ENCODE peak calls at places on chromosome 3, in ten cellular contexts. V is fibroblast of lung; C is breast epithelium; Q is PC-3; F is transverse colon; J is CD4-positive, CD25-positive, alpha-beta regulatory T cell; A is A549; H is SJSA1; Z is SJCRH30; P is tibial artery. U is an unnamed sample.
A peak's percentile ranks its signal among the peaks of the same experiment; 100 is the strongest.

GRCh38 chr3:160755776-160756304 is at the start of gene PPM1L:
- DNase-seq in V (peak; percentile 56), C (peak; percentile 52), Q (peak; percentile 45), F (peak; percentile 68), J (peak; percentile 37), A (peak; percentile 15), H (peak; percentile 67), Z (peak; percentile 50), P (peak; percentile 77), U (peak; percentile 66)

GRCh38 chr3:76405196-76405595 is 619.8 kb upstream of the ZNF717 start:
- DNase-seq in V (peak; percentile 12), C (no peak), Q (peak; percentile 22), F (no peak), J (no peak), A (no peak), H (no peak), Z (no peak), P (no peak), U (no peak)

GRCh38 chr3:84960581-84960980 is 1.8 kb downstream of the CADM2 start:
- DNase-seq in V (no peak), C (no peak), Q (no peak), F (no peak), J (no peak), A (no peak), H (no peak), Z (peak; percentile 8), P (no peak), U (no peak)

GRCh38 chr3:119702530-119703527 is at the start of gene CFAP91:
- DNase-seq in V (peak; percentile 90), C (peak; percentile 96), Q (peak; percentile 94), F (peak; percentile 98), J (peak; percentile 81), A (peak; percentile 77), H (peak; percentile 39), Z (no peak), P (peak; percentile 98), U (peak; percentile 76)

GRCh38 chr3:108090701-108091497 is at the start of gene CD47:
- DNase-seq in V (peak; percentile 88), C (peak; percentile 93), Q (peak; percentile 92), F (peak; percentile 96), J (peak; percentile 94), A (peak; percentile 91), H (peak; percentile 81), Z (peak; percentile 89), P (peak; percentile 96), U (peak; percentile 98)

GRCh38 chr3:71753716-71754609 is at the start of gene GPR27:
- DNase-seq in V (peak; percentile 53), C (no peak), Q (no peak), F (no peak), J (no peak), A (peak; percentile 7), H (peak; percentile 9), Z (no peak), P (no peak), U (peak; percentile 45)

GRCh38 chr3:171980578-171981270 is 58.7 kb upstream of the FNDC3B start:
- DNase-seq in V (peak; percentile 60), C (no peak), Q (no peak), F (no peak), J (no peak), A (no peak), H (no peak), Z (no peak), P (no peak), U (no peak)

GRCh38 chr3:146912233-146913015 is 307.3 kb upstream of the PLSCR5 start:
- DNase-seq in V (peak; percentile 46), C (no peak), Q (no peak), F (no peak), J (no peak), A (no peak), H (no peak), Z (no peak), P (no peak), U (no peak)

GRCh38 chr3:157026091-157026490 is 133.9 kb downstream of the CCNL1 start:
- DNase-seq in V (no peak), C (no peak), Q (no peak), F (no peak), J (no peak), A (no peak), H (no peak), Z (no peak), P (no peak), U (no peak)

GRCh38 chr3:157029365-157029790 is 130.6 kb downstream of the CCNL1 start:
- DNase-seq in V (no peak), C (no peak), Q (no peak), F (no peak), J (no peak), A (no peak), H (no peak), Z (no peak), P (no peak), U (no peak)

GRCh38 chr3:157033001-157033400 is 126.9 kb downstream of the CCNL1 start:
- DNase-seq in V (no peak), C (no peak), Q (no peak), F (no peak), J (no peak), A (no peak), H (no peak), Z (no peak), P (no peak), U (no peak)

GRCh38 chr3:157027861-157028745 is 131.8 kb downstream of the CCNL1 start:
- DNase-seq in V (peak; percentile 77), C (no peak), Q (no peak), F (no peak), J (no peak), A (no peak), H (no peak), Z (no peak), P (no peak), U (no peak)

DNA sequence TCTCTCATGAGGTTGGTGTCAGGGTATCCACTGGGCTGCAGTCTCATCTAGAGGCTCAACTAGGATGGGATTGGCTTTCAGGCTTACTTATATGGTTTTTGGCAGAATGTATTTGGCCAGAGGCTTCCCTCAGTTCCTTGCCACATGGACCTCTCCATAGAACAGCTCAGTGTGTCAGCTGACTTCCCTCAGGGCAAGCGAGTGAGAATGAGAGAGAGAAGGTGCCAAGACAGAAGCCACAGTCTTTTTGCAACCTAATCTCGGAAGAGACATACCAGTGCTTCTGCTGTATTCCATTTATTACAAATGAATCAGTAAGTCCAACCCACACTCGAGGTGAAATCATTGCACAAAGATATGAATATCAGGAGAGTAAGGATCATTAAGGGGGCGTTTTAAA is 129.2 kb downstream of the CCNL1 start:
- DNase-seq in V (peak; percentile 29), C (no peak), Q (no peak), F (no peak), J (no peak), A (no peak), H (no peak), Z (no peak), P (no peak), U (no peak)
- H3K27ac ChIP-seq in V (no peak overlapping the region), C (no peak overlapping the region), Q (no peak overlapping the region), F (no peak overlapping the region), J (no peak overlapping the region), A (no peak overlapping the region), H (no peak overlapping the region), Z (no peak overlapping the region), P (no peak overlapping the region), U (no peak overlapping the region)

DNA sequence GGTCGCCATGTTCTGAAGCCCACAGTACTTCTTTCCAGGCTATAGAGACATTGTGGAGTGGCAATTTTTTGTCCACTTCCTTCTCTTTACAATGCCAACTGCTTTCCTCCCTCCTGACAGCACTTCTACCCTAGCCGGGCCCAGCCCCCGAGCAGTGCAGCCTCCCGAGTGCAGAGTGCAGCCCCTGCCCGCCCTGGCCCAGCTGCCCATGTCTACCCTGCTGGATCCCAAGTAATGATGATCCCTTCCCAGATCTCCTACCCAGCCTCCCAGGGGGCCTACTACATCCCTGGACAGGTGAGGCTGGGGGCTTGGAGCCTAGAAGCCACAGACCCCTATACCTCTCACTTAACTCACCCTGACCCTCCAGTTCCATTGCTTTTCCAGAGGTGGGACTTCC is 2.8 kb downstream of the EIF4G1 start:
- DNase-seq in V (no peak), C (no peak), Q (no peak), F (no peak), J (no peak), A (no peak), H (no peak), Z (no peak), P (no peak), U (no peak)
- H3K4me1 ChIP-seq in V (peaks cover 23% of the 10 kb centered on the region), C (peaks cover 37% of the 10 kb centered on the region), Q (peaks cover 45% of the 10 kb centered on the region), F (peaks cover 52% of the 10 kb centered on the region), J (peaks cover 26% of the 10 kb centered on the region), A (peaks cover 51% of the 10 kb centered on the region), H (peaks cover 41% of the 10 kb centered on the region), Z (peaks cover 3% of the 10 kb centered on the region), P (peaks cover 72% of the 10 kb centered on the region), U (peaks cover 37% of the 10 kb centered on the region)

GRCh38 chr3:186616299-186616617 is 3.4 kb downstream of the AHSG start:
- DNase-seq in V (no peak), C (no peak), Q (no peak), F (no peak), J (no peak), A (no peak), H (no peak), Z (no peak), P (no peak), U (no peak)
- H3K4me3 ChIP-seq in V (no peak overlapping the region), C (no peak overlapping the region), Q (no peak overlapping the region), F (no peak overlapping the region), J (no peak overlapping the region), A (no peak overlapping the region), H (no peak overlapping the region), Z (no peak overlapping the region), P (no peak overlapping the region), U (no peak overlapping the region)

GRCh38 chr3:141413387-141414140 is 45.3 kb downstream of the ZBTB38 start:
- DNase-seq in V (peak; percentile 47), C (no peak), Q (no peak), F (no peak), J (peak; percentile 18), A (no peak), H (no peak), Z (no peak), P (no peak), U (peak; percentile 35)

GRCh38 chr3:141412936-141413354 is 44.6 kb downstream of the ZBTB38 start:
- DNase-seq in V (peak; percentile 87), C (peak; percentile 88), Q (no peak), F (peak; percentile 76), J (no peak), A (no peak), H (peak; percentile 54), Z (no peak), P (peak; percentile 98), U (no peak)

GRCh38 chr3:141414141-141414689 is 45.9 kb downstream of the ZBTB38 start:
- DNase-seq in V (peak; percentile 83), C (no peak), Q (no peak), F (no peak), J (no peak), A (no peak), H (no peak), Z (no peak), P (no peak), U (peak; percentile 43)

GRCh38 chr3:141415959-141416358 is 47.7 kb downstream of the ZBTB38 start:
- DNase-seq in V (no peak), C (no peak), Q (no peak), F (no peak), J (no peak), A (no peak), H (no peak), Z (no peak), P (no peak), U (no peak)

DNA sequence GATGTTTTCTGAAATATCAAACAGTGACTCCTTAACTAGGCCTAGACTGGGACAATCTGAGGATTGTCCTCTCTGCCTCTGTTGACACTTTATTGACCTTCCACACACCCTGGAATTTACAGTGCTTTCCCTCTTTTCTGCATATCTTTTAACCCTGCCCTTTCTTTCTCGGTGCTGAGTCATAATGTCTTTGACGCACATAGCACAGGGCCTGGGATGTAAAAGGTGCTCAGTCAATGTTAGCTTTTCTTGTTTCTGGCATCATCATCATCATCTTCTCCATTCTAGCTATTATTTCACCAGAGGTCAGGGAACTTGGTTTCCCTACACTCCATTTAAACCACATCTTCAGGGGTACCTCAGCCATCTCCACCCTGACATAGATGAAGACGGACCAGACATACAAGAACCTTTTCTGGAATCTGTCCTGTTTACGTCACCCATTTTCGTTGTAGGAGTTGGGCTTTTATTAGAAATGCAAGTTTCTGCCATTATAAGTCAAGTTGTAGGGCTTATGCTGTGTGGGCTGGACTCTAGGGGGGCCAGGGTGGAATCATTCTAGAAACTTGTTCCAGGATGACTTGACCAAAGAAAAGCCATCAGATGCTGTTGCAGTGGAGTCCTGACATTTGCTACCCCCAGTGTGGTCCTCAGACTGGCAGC is 46.6 kb downstream of the ZBTB38 start:
- DNase-seq in V (peak; percentile 87), C (no peak), Q (peak; percentile 41), F (no peak), J (no peak), A (peak; percentile 41), H (no peak), Z (no peak), P (no peak), U (no peak)
- H3K27ac ChIP-seq in V (peak overlapping the region; percentile 87), C (peak overlapping the region; percentile 97), Q (peak overlapping the region; percentile 88), F (peak overlapping the region; percentile 97), J (peak overlapping the region; percentile 92), A (peak overlapping the region; percentile 99), H (no peak overlapping the region), Z (no peak overlapping the region), P (peak overlapping the region; percentile 99), U (peak overlapping the region; percentile 77)

U was measured in CD4-positive, alpha-beta memory T cell.